ENCODE peak calls at places on chromosomes 11 and 22, in four cellular contexts. Q is heart right ventricle, R is AG04450, G is adrenal gland. U is an unnamed sample.

GRCh38 chr22:34111210-34111824 is 191.0 kb upstream of the LARGE1 start:
- DNase-seq in G (peak), R (no peak), Q (peak), U (peak)

GRCh38 chr11:47980093-47980906 is at the start of gene PTPRJ:
- DNase-seq in Q (peak), G (peak), R (no peak), U (peak)

GRCh38 chr11:96105944-96106343 is 182.0 kb upstream of the MTMR2 start:
- DNase-seq in R (no peak), G (no peak), Q (no peak), U (no peak)

GRCh38 chr22:20022231-20023069 is 1.5 kb downstream of the TANGO2 start:
- DNase-seq in G (no peak), Q (peak), R (no peak), U (no peak)

GRCh38 chr11:72007587-72007986 is 8.9 kb downstream of the IL18BP start:
- DNase-seq in R (no peak), G (no peak), Q (no peak), U (no peak)

GRCh38 chr11:5922749-5923426 is 19.2 kb upstream of the OR56A3 start:
- DNase-seq in Q (no peak), R (no peak), G (no peak), U (no peak)

GRCh38 chr22:41687901-41688364 is 734 bp downstream of the SNU13 start:
- DNase-seq in G (peak), Q (peak), R (no peak), U (no peak)

GRCh38 chr11:22340803-22341581 is 2.8 kb downstream of the SLC17A6 start:
- DNase-seq in Q (no peak), G (no peak), R (no peak), U (no peak)

GRCh38 chr22:41301085-41302015 is at the start of gene ZC3H7B:
- DNase-seq in Q (peak), R (peak), G (peak), U (peak)

GRCh38 chr11:88068848-88069554 is 106.2 kb downstream of the RAB38 start:
- DNase-seq in Q (no peak), R (no peak), G (no peak), U (no peak)

GRCh38 chr11:112962854-112963367 is 1.7 kb downstream of the NCAM1 start:
- DNase-seq in R (no peak), G (peak), Q (peak), U (peak)

GRCh38 chr11:72493426-72494108 is 59.2 kb upstream of the CLPB start:
- DNase-seq in R (no peak), G (no peak), Q (no peak), U (no peak)

GRCh38 chr11:48081151-48082010 is 101.0 kb downstream of the PTPRJ start:
- DNase-seq in R (no peak), G (peak), Q (peak), U (peak)

GRCh38 chr22:48098243-48098935 is 1335.9 kb downstream of the TBC1D22A start:
- DNase-seq in R (no peak), G (no peak), Q (no peak), U (peak)

GRCh38 chr11:32213223-32213622 is 122.3 kb downstream of the RCN1 start:
- DNase-seq in R (peak), Q (no peak), G (no peak), U (no peak)

GRCh38 chr11:130001491-130002351 is 914 bp downstream of the PRDM10 start:
- DNase-seq in R (no peak), G (peak), Q (no peak), U (no peak)

GRCh38 chr11:64928957-64929356 is 4.5 kb downstream of the PPP2R5B start:
- DNase-seq in G (no peak), Q (no peak), R (no peak), U (no peak)

GRCh38 chr11:39570526-39570925 is 1888.9 kb downstream of the LRRC4C start:
- DNase-seq in G (no peak), R (no peak), Q (no peak), U (no peak)

GRCh38 chr11:127627629-127628462 is 627.3 kb upstream of the KIRREL3 start:
- DNase-seq in R (no peak), G (no peak), Q (no peak), U (no peak)

GRCh38 chr22:45896153-45896951 is 80.6 kb downstream of the WNT7B start:
- DNase-seq in R (no peak), Q (no peak), G (no peak), U (no peak)

GRCh38 chr11:44839458-44840084 is 111.1 kb downstream of the TP53I11 start:
- DNase-seq in R (no peak), G (no peak), Q (no peak), U (no peak)

GRCh38 chr22:40196628-40197027 is 18.9 kb downstream of the TNRC6B start:
- DNase-seq in G (peak), R (peak), Q (no peak), U (no peak)

GRCh38 chr22:41197808-41198585 is 7.1 kb upstream of the L3MBTL2 start:
- DNase-seq in Q (no peak), R (no peak), G (peak), U (no peak)

GRCh38 chr11:57414612-57415212 is 12.2 kb downstream of the SLC43A3 start:
- DNase-seq in Q (no peak), R (no peak), G (no peak), U (no peak)

GRCh38 chr22:28462041-28462440 is 217.6 kb downstream of the TTC28 start:
- DNase-seq in G (no peak), R (no peak), Q (no peak), U (no peak)

GRCh38 chr11:126530416-126530815 is 174.9 kb downstream of the ST3GAL4 start:
- DNase-seq in Q (no peak), G (no peak), R (no peak), U (no peak)

GRCh38 chr11:114439229-114440120 is at the start of gene REXO2:
- DNase-seq in Q (peak), R (peak), G (peak), U (peak)

GRCh38 chr11:34669458-34669857 is 48.6 kb downstream of the EHF start:
- DNase-seq in R (no peak), G (no peak), Q (no peak), U (no peak)

GRCh38 chr11:6681505-6681904 is 1.6 kb downstream of the MRPL17 start:
- DNase-seq in R (no peak), G (no peak), Q (no peak), U (no peak)

GRCh38 chr11:72736452-72737069 is 15.6 kb downstream of the ARAP1 start:
- DNase-seq in R (no peak), G (peak), Q (peak), U (no peak)

GRCh38 chr11:65134240-65134951 is at the start of gene SYVN1:
- DNase-seq in G (peak), R (peak), Q (peak), U (peak)

GRCh38 chr11:126354631-126355323 is 709 bp upstream of the ST3GAL4 start:
- DNase-seq in G (peak), R (no peak), Q (no peak), U (no peak)

GRCh38 chr22:36184433-36185035 is 17.1 kb downstream of the APOL4 start:
- DNase-seq in Q (no peak), G (no peak), R (no peak), U (peak)

GRCh38 chr11:31643831-31644230 is 134.3 kb downstream of the ELP4 start:
- DNase-seq in Q (no peak), G (peak), R (no peak), U (no peak)

GRCh38 chr11:115709297-115709696 is 205.1 kb upstream of the CADM1 start:
- DNase-seq in R (no peak), Q (no peak), G (no peak), U (no peak)

GRCh38 chr22:17969732-17970131 is 54.6 kb downstream of the MICAL3 start:
- DNase-seq in R (peak), Q (no peak), G (peak), U (peak)

GRCh38 chr22:17972385-17973181 is 51.8 kb downstream of the MICAL3 start:
- DNase-seq in G (peak), R (peak), Q (no peak), U (no peak)

GRCh38 chr22:17970205-17970708 is 54.1 kb downstream of the MICAL3 start:
- DNase-seq in Q (no peak), G (peak), R (no peak), U (no peak)

GRCh38 chr22:17973217-17973616 is 51.1 kb downstream of the MICAL3 start:
- DNase-seq in Q (no peak), R (no peak), G (no peak), U (no peak)

DNA sequence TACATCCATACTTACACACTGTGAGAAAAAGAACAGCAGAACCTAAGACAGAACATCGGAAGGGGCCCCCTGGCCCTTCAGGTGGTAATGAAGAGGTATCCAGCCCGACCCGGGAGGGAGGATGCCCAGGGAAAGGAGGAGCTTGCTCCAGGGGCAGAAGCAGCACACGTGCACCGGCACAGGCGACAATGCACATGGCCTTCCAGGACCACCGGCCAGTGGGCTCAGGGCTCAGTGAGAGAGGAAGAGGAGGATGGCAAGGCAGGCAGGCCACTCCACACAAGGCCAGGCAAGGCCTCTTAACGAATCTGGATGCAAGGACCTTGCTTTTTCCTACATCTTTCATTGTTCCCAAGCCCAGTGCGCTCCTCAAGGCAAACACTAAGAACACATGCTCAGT is 52.6 kb downstream of the MICAL3 start:
- DNase-seq in Q (no peak), G (no peak), R (no peak), U (no peak)
- H3K27ac ChIP-seq in Q (no peak), G (no peak), R (peak), U (no peak)

GRCh38 chr11:11383995-11384394 is 30.9 kb upstream of the CSNK2A3 start:
- DNase-seq in R (no peak), Q (no peak), G (no peak), U (no peak)

GRCh38 chr11:11387906-11388305 is 34.9 kb upstream of the CSNK2A3 start:
- DNase-seq in R (no peak), G (no peak), Q (no peak), U (no peak)

GRCh38 chr11:11382858-11383532 is 29.9 kb upstream of the CSNK2A3 start:
- DNase-seq in Q (no peak), R (no peak), G (no peak), U (no peak)

GRCh38 chr11:11387201-11387600 is 34.2 kb upstream of the CSNK2A3 start:
- DNase-seq in R (no peak), Q (no peak), G (no peak), U (no peak)

DNA sequence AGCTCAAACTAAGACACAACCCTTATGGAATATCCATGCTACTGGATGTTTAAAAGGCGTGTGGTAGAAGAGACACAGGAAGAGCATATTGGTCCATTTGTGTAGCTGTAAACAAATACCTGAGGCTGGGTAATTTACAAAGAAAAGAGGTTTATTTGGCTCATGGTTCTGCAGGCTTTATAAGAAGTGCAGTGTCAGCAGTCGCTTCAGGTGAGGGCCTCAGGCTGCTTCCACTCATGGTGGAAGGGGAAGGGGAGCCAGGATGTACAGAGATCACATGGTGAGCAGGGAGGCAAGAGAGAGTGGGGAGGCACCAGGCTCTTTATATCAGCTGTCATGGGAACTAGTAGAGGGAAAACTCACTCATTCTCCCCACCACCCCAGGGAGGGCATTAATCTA is 31.8 kb upstream of the CSNK2A3 start:
- DNase-seq in R (no peak), Q (no peak), G (no peak), U (no peak)
- TF ChIP-seq CTCF in R (no peak), Q (no peak), G (no peak), U (no peak)

GRCh38 chr11:19869946-19870589 is 157.4 kb downstream of the NAV2 start:
- DNase-seq in Q (peak), R (no peak), G (no peak), U (no peak)
- H3K27ac ChIP-seq in Q (peak), R (no peak), G (no peak), U (no peak)

GRCh38 chr11:121446752-121447156 is 5.4 kb upstream of the SORL1 start:
- DNase-seq in R (peak), Q (no peak), G (no peak), U (no peak)
- TF ChIP-seq CTCF in R (peak), Q (no peak), G (no peak), U (no peak)

GRCh38 chr11:118679483-118679882 is at the start of gene TREH:
- DNase-seq in R (no peak), Q (no peak), G (no peak), U (no peak)
- H3K27ac ChIP-seq in R (no peak), Q (no peak), G (no peak), U (no peak)

DNA sequence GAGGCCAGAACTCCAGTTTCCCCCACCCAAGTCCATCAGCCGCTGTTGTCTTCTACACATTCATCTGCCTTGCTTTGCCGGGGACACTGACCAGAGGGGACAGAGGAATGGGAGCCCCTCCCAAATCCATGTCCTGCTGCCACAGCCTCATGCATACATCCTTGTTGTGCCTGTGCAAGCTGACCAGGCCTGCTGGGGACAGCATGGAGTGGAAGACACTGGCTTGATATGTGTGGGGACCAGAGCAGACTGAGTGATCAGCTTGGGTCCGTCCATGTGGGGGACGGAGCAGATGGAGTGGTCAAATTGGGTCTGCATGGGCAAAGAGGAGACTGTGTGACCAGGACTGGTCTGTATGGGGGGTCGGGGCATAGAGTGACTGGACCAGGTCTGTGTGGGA is 43.8 kb downstream of the KCNC1 start:
- DNase-seq in Q (no peak), G (no peak), R (no peak), U (no peak)
- TF ChIP-seq CTCF in Q (no peak), G (no peak), R (no peak), U (no peak)